ENCODE peak calls at places on chromosomes 1 and 21, in six cellular contexts. E is progenitor cell of endocrine pancreas, F is GM10248, O is right atrium auricular region, Q is transverse colon, N is epithelial cell of proximal tubule. B is an unnamed sample.

GRCh38 chr1:11790880-11791715 is 14.7 kb downstream of the MTHFR start:
- DNase-seq in E (no peak), F (no peak), O (peak; percentile 98), Q (peak; percentile 85), N (no peak), B (no peak)

GRCh38 chr1:41700581-41700980 is 216.1 kb upstream of the EDN2 start:
- DNase-seq in E (no peak), F (no peak), O (no peak), Q (no peak), N (no peak), B (no peak)

GRCh38 chr1:36464605-36465393 is 615 bp upstream of the MRPS15 start:
- DNase-seq in E (no peak), F (no peak), O (no peak), Q (no peak), N (no peak), B (no peak)

GRCh38 chr1:150981177-150981804 is 801 bp upstream of the ANXA9 start:
- DNase-seq in E (no peak), F (no peak), O (no peak), Q (peak; percentile 35), N (no peak), B (no peak)

GRCh38 chr1:171427852-171428471 is 57.4 kb upstream of the PRRC2C start:
- DNase-seq in E (no peak), F (no peak), O (no peak), Q (no peak), N (no peak), B (no peak)

GRCh38 chr1:5711079-5711478 is 281.1 kb downstream of the NPHP4 start:
- DNase-seq in E (no peak), F (no peak), O (no peak), Q (no peak), N (no peak), B (no peak)

GRCh38 chr1:205481629-205482071 is 22.8 kb upstream of the CDK18 start:
- DNase-seq in E (no peak), F (no peak), O (no peak), Q (no peak), N (no peak), B (no peak)

GRCh38 chr1:74324684-74325448 is 89.7 kb downstream of the TNNI3K start:
- DNase-seq in E (no peak), F (no peak), O (no peak), Q (no peak), N (no peak), B (no peak)

GRCh38 chr1:55484173-55484572 is 269.0 kb upstream of the USP24 start:
- DNase-seq in E (no peak), F (no peak), O (no peak), Q (no peak), N (no peak), B (no peak)

GRCh38 chr1:217590598-217590997 is 40.3 kb downstream of the GPATCH2 start:
- DNase-seq in E (no peak), F (no peak), O (no peak), Q (no peak), N (no peak), B (no peak)

GRCh38 chr1:238779676-238780075 is 606.7 kb upstream of the CHRM3 start:
- DNase-seq in E (no peak), F (no peak), O (no peak), Q (no peak), N (peak; percentile 10), B (no peak)

GRCh38 chr1:193183019-193183643 is 3.3 kb downstream of the B3GALT2 start:
- DNase-seq in E (no peak), F (peak; percentile 9), O (no peak), Q (no peak), N (no peak), B (peak; percentile 7)

GRCh38 chr21:26099610-26100219 is 70.9 kb downstream of the APP start:
- DNase-seq in E (no peak), F (no peak), O (no peak), Q (no peak), N (no peak), B (no peak)

GRCh38 chr1:244302889-244303609 is 148.7 kb downstream of the ADSS2 start:
- DNase-seq in E (no peak), F (no peak), O (no peak), Q (peak; percentile 50), N (peak; percentile 71), B (no peak)

GRCh38 chr1:54614024-54614423 is 9.3 kb downstream of the FAM151A start:
- DNase-seq in E (no peak), F (no peak), O (no peak), Q (peak; percentile 2), N (no peak), B (no peak)

GRCh38 chr1:151255381-151255780 is 847 bp downstream of the PSMD4 start:
- DNase-seq in E (no peak), F (no peak), O (no peak), Q (no peak), N (no peak), B (no peak)

GRCh38 chr21:15272171-15272570 is 207.4 kb upstream of the NRIP1 start:
- DNase-seq in E (no peak), F (no peak), O (no peak), Q (no peak), N (no peak), B (no peak)

GRCh38 chr1:32813941-32814739 is 3.0 kb downstream of the YARS1 start:
- DNase-seq in E (no peak), F (no peak), O (no peak), Q (no peak), N (no peak), B (no peak)

GRCh38 chr1:46557403-46557802 is 6.0 kb upstream of the KNCN start:
- DNase-seq in E (no peak), F (no peak), O (no peak), Q (no peak), N (no peak), B (no peak)
- TF ChIP-seq CTCF in E (no peak), F (no peak), O (no peak), Q (no peak), N (no peak), B (no peak)

GRCh38 chr21:40531016-40531415 is 315.9 kb downstream of the DSCAM start:
- DNase-seq in E (no peak), F (no peak), O (no peak), Q (no peak), N (no peak), B (no peak)

GRCh38 chr21:40534886-40535285 is 312.1 kb downstream of the DSCAM start:
- DNase-seq in E (no peak), F (no peak), O (no peak), Q (no peak), N (no peak), B (no peak)

DNA sequence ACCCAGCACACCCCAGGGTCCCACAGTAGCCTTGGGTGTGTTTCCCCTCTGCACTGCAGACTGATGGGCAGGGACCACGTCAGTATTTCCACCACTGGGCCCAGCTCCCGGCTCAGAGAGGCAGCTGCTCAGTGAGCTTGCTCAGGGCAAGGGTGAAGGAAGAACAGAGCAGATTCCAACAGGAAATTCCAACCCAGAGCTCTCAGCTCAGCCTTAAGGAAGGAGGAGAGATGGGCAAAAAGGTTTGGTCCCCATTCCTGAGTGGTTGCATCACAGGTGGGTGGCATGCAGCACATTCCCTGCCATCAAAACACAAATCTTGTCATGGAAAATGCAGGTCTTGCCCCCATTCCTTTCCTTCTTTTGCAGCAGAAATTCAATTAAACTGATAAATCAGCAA is 315.5 kb downstream of the DSCAM start:
- DNase-seq in E (no peak), F (no peak), O (no peak), Q (no peak), N (no peak), B (no peak)
- TF ChIP-seq CTCF in E (no peak), F (no peak), O (no peak), Q (no peak), N (no peak), B (no peak)

GRCh38 chr1:93628682-93629081 is 53.0 kb downstream of the BCAR3 start:
- DNase-seq in E (no peak), F (no peak), O (no peak), Q (no peak), N (no peak), B (no peak)

GRCh38 chr1:93629101-93630059 is 52.3 kb downstream of the BCAR3 start:
- DNase-seq in E (no peak), F (peak; percentile 61), O (no peak), Q (peak; percentile 30), N (no peak), B (no peak)

GRCh38 chr1:93630168-93630567 is 51.5 kb downstream of the BCAR3 start:
- DNase-seq in E (no peak), F (no peak), O (no peak), Q (no peak), N (no peak), B (no peak)

GRCh38 chr1:93633313-93633712 is 48.3 kb downstream of the BCAR3 start:
- DNase-seq in E (no peak), F (no peak), O (no peak), Q (no peak), N (no peak), B (no peak)

GRCh38 chr1:93631626-93632365 is 49.8 kb downstream of the BCAR3 start:
- DNase-seq in E (no peak), F (peak; percentile 34), O (no peak), Q (no peak), N (no peak), B (no peak)
- TF ChIP-seq CTCF in E (peak; percentile 29), F (peak; percentile 48), O (no peak), Q (peak; percentile 13), N (peak; percentile 35), B (peak; percentile 27)

DNA sequence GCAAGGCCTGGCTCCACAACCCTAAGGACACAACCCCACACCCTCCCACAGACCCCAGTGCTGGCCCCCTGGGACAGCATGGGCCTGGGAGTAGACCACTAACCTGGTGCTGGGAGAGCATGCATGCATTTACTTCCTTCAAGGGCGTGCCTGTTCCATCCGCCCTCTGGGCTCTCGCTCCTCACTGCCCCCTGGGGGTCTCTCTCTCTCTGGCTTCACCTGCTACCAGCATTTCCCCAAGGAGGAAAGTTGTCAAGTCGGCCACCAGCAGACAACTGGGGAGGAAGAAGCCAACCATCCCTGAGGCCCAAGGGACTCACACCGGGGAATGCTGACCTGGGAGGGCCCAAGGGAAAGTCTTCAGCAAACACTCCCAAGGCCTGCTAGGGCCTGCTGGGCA is 6.5 kb downstream of the LRP8 start:
- DNase-seq in E (peak; percentile 40), F (no peak), O (no peak), Q (no peak), N (no peak), B (peak; percentile 48)
- TF ChIP-seq CTCF in E (peak; percentile 59), F (no peak), O (no peak), Q (no peak), N (peak; percentile 29), B (peak; percentile 49)

DNA sequence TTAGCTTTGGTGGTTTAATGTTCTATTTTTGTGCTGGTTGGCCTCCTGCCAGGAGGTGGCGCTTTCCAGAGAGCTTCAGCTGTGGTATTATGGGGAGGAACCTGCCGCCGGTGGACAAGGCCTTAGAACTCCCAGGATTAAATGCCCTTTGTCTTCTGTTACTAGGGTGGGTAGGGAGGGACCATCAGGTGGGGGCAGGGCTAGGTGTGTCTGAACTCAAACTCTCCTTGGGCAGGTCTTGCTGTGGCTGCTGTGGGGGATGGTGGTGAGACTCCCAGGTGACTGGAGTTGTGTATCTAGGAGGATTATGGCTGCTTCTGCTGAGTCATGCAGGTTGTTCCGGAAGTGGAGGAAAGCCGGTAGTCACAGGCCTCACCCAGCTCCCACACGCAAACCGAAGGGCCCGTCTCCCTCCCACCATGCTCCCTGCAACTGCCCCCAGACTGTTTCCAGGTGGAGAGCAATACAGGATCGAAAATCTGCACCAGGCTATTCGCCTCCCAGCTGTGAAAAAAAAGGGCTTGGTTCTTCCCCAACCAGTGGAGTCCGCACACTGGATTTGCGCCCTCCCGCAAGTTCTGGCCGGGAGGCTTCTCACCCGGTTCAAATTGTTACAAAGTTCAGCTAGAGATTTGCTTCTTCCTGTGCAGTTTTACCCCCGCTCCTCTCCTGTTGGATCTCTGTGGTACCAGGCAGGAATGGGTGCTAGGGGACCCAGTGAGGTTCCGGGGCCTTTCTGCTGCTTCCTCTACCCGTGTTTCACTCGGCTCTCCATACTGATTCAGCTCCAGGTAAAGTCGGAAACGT is 220.5 kb downstream of the CENPF start:
- DNase-seq in E (no peak), F (no peak), O (no peak), Q (no peak), N (no peak), B (no peak)
- TF ChIP-seq CTCF in E (peak; percentile 9), F (peak; percentile 22), O (no peak), Q (no peak), N (peak; percentile 13), B (no peak)

B was measured in neural crest cell.